ENCODE peak calls at places on chromosomes 13 and 19, in nine cellular contexts. P is endodermal cell, T is K562, Z is IMR-90, H is PC-3, N is GM23248, Q is neural progenitor cell, X is neuronal stem cell, L is DND-41. Y is an unnamed sample.

GRCh38 chr13:19836472-19836871 is 27.0 kb downstream of the ZMYM5 start:
- DNase-seq in P (no peak), T (no peak), Z (peak), H (peak), N (peak), Q (no peak), X (no peak), L (no peak), Y (no peak)

GRCh38 chr13:29507356-29507755 is 88.1 kb downstream of the SLC7A1 start:
- DNase-seq in P (no peak), T (no peak), Z (no peak), H (no peak), N (peak), Q (no peak), X (no peak), L (peak), Y (no peak)

GRCh38 chr19:47239610-47240296 is 8.8 kb upstream of the BBC3 start:
- DNase-seq in P (peak), T (no peak), Z (peak), H (no peak), N (peak), Q (peak), X (no peak), L (no peak), Y (no peak)

GRCh38 chr13:86974995-86975328 is 696.2 kb upstream of the SLITRK5 start:
- DNase-seq in P (no peak), T (peak), Z (no peak), H (no peak), N (no peak), Q (peak), X (no peak), L (no peak), Y (no peak)

GRCh38 chr13:69618393-69618792 is 489.2 kb upstream of the ATXN8OS start:
- DNase-seq in P (no peak), T (no peak), Z (no peak), H (no peak), N (no peak), Q (no peak), X (no peak), L (no peak), Y (no peak)

GRCh38 chr19:55716531-55716930 is 21.7 kb downstream of the NLRP9 start:
- DNase-seq in P (no peak), T (no peak), Z (no peak), H (no peak), N (no peak), Q (no peak), X (no peak), L (no peak), Y (no peak)

GRCh38 chr19:8512115-8512967 is 1.6 kb downstream of the ZNF414 start:
- DNase-seq in P (peak), T (peak), Z (no peak), H (peak), N (peak), Q (peak), X (no peak), L (peak), Y (peak)

GRCh38 chr13:42102961-42103688 is 54.7 kb downstream of the DGKH start:
- DNase-seq in P (no peak), T (no peak), Z (peak), H (peak), N (peak), Q (no peak), X (no peak), L (no peak), Y (no peak)

GRCh38 chr13:112688560-112689497 is 1.0 kb upstream of the ATP11A start:
- DNase-seq in P (peak), T (peak), Z (no peak), H (no peak), N (peak), Q (peak), X (no peak), L (peak), Y (peak)

GRCh38 chr19:44066305-44066704 is 5.7 kb upstream of the ZNF284 start:
- DNase-seq in P (no peak), T (no peak), Z (no peak), H (no peak), N (no peak), Q (no peak), X (no peak), L (no peak), Y (no peak)

GRCh38 chr19:45500918-45501729 is 2.9 kb downstream of the PPM1N start:
- DNase-seq in P (peak), T (no peak), Z (no peak), H (no peak), N (no peak), Q (no peak), X (no peak), L (no peak), Y (no peak)

GRCh38 chr13:28574617-28575142 is 79.8 kb upstream of the FLT1 start:
- DNase-seq in P (no peak), T (peak), Z (peak), H (peak), N (peak), Q (no peak), X (no peak), L (no peak), Y (peak)

GRCh38 chr19:53537523-53538377 is at the start of gene ZNF331:
- DNase-seq in P (peak), T (no peak), Z (peak), H (peak), N (peak), Q (peak), X (peak), L (peak), Y (peak)

GRCh38 chr13:85728831-85729230 is 70.4 kb downstream of the SLITRK6 start:
- DNase-seq in P (no peak), T (no peak), Z (peak), H (no peak), N (no peak), Q (no peak), X (no peak), L (no peak), Y (no peak)

GRCh38 chr13:94346261-94347019 is 133.0 kb downstream of the DCT start:
- DNase-seq in P (no peak), T (no peak), Z (no peak), H (no peak), N (no peak), Q (no peak), X (no peak), L (no peak), Y (no peak)

GRCh38 chr13:94352057-94352456 is 127.4 kb downstream of the DCT start:
- DNase-seq in P (no peak), T (no peak), Z (peak), H (no peak), N (peak), Q (no peak), X (no peak), L (no peak), Y (no peak)

GRCh38 chr13:94345374-94346195 is 133.9 kb downstream of the DCT start:
- DNase-seq in P (no peak), T (no peak), Z (peak), H (peak), N (peak), Q (no peak), X (no peak), L (no peak), Y (no peak)

DNA sequence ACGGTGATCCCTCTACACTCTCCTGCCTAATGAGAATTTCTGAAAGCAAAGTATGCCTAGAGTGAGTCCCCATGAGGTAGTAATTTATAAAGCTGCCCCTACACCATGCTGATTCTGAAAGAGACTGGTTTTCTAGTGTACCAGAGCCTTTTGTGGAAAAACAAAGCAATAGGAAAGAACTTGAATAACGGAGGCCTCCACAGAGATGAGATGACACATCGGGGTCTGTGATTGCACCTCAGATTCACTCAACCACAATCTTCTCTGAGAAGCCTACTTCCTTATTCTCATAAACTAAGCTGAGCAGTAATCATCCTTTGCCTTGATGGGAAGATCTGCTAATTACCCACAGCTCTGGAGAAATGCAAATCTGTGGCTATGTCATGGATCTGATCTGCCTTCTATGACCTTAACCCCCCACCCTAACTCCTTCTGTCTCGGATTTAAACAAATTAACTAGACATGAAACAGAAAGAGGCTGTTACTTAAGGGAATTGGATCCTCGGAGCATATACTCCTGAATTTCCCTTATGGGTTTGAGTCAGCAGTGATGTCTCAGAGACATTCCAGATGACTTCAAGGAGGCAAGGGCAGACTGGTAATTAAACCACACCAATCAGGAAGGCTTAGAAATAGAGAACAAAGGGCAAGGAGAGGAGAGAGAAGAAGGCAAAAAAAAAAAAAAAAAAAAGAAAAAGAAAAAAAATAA is 128.0 kb downstream of the DCT start:
- DNase-seq in P (no peak), T (no peak), Z (peak), H (peak), N (peak), Q (no peak), X (no peak), L (no peak), Y (no peak)
- H3K9ac ChIP-seq in P (no peak), T (no peak), Z (no peak), H (no peak), N (peak), Q (no peak), X (no peak), L (no peak), Y (no peak)

GRCh38 chr19:57812201-57812600 is 2.5 kb downstream of the ZNF552 start:
- DNase-seq in P (no peak), T (no peak), Z (no peak), H (no peak), N (no peak), Q (no peak), X (no peak), L (no peak), Y (no peak)
- H3K9ac ChIP-seq in P (no peak), T (no peak), Z (no peak), H (no peak), N (no peak), Q (no peak), X (no peak), L (no peak), Y (no peak)

GRCh38 chr13:111275995-111276618 is 44.3 kb upstream of the TEX29 start:
- DNase-seq in P (no peak), T (no peak), Z (no peak), H (no peak), N (no peak), Q (no peak), X (no peak), L (no peak), Y (no peak)
- H3K9ac ChIP-seq in P (no peak), T (no peak), Z (no peak), H (no peak), N (no peak), Q (no peak), X (no peak), L (no peak), Y (no peak)

GRCh38 chr19:35002037-35002535 is 2.0 kb downstream of the GRAMD1A start:
- DNase-seq in P (peak), T (no peak), Z (no peak), H (no peak), N (no peak), Q (no peak), X (no peak), L (no peak), Y (no peak)
- H3K9ac ChIP-seq in P (no peak), T (peak), Z (no peak), H (no peak), N (no peak), Q (no peak), X (no peak), L (peak), Y (peak)

Y was measured in colonic mucosa.